ENCODE peak calls at places on chromosomes 6 and 20, in five cellular contexts. J is PC-3, S is NB4, Y is fibroblast of lung, D is Panc1. A is an unnamed sample.

GRCh38 chr20:44309763-44310663 is 989 bp downstream of the FITM2 start:
- DNase-seq in J (peak; percentile 70), S (peak; percentile 30), Y (peak; percentile 84), D (no peak), A (peak; percentile 74)

GRCh38 chr6:84284428-84285033 is 57.1 kb upstream of the CEP162 start:
- DNase-seq in J (peak; percentile 35), S (peak; percentile 37), Y (peak; percentile 27), D (no peak), A (peak; percentile 24)

GRCh38 chr6:77373955-77374354 is 89.3 kb downstream of the HTR1B start:
- DNase-seq in J (no peak), S (no peak), Y (no peak), D (no peak), A (no peak)

GRCh38 chr6:116385462-116385807 is 14.7 kb downstream of the DSE start:
- DNase-seq in J (peak; percentile 69), S (no peak), Y (no peak), D (no peak), A (peak; percentile 68)

GRCh38 chr20:46520976-46521579 is 7.7 kb upstream of the ZNF334 start:
- DNase-seq in J (peak; percentile 78), S (peak; percentile 80), Y (peak; percentile 65), D (peak; percentile 20), A (peak; percentile 76)

GRCh38 chr20:8909596-8909995 is 159.3 kb upstream of the PLCB4 start:
- DNase-seq in J (no peak), S (no peak), Y (no peak), D (no peak), A (peak; percentile 48)

GRCh38 chr20:47271216-47271615 is 85.3 kb downstream of the ZMYND8 start:
- DNase-seq in J (no peak), S (no peak), Y (no peak), D (no peak), A (no peak)

GRCh38 chr6:166588691-166589333 is 2.3 kb upstream of the RAMACL start:
- DNase-seq in J (no peak), S (peak; percentile 88), Y (no peak), D (no peak), A (peak; percentile 18)

GRCh38 chr20:49431345-49431744 is 51.1 kb downstream of the KCNB1 start:
- DNase-seq in J (no peak), S (peak; percentile 21), Y (no peak), D (no peak), A (no peak)

GRCh38 chr20:431012-431904 is 23.2 kb downstream of the RBCK1 start:
- DNase-seq in J (peak; percentile 91), S (peak; percentile 86), Y (peak; percentile 77), D (peak; percentile 58), A (peak; percentile 64)

GRCh38 chr20:53736122-53736756 is 142.6 kb upstream of the ZNF217 start:
- DNase-seq in J (peak; percentile 41), S (no peak), Y (no peak), D (no peak), A (no peak)

GRCh38 chr6:52590634-52590985 is 13.8 kb upstream of the TRAM2 start:
- DNase-seq in J (no peak), S (no peak), Y (peak; percentile 71), D (no peak), A (peak; percentile 86)

GRCh38 chr6:43608783-43609182 is 20.3 kb downstream of the GTPBP2 start:
- DNase-seq in J (no peak), S (no peak), Y (no peak), D (no peak), A (no peak)

GRCh38 chr6:121652726-121653623 is 217.5 kb downstream of the GJA1 start:
- DNase-seq in J (peak; percentile 69), S (peak; percentile 91), Y (peak; percentile 92), D (peak; percentile 82), A (peak; percentile 88)

GRCh38 chr6:31822038-31822821 is 5.3 kb upstream of the HSPA1B start:
- DNase-seq in J (peak; percentile 92), S (peak; percentile 90), Y (peak; percentile 92), D (no peak), A (peak; percentile 90)

GRCh38 chr6:123434186-123434585 is 202.6 kb downstream of the TRDN start:
- DNase-seq in J (no peak), S (no peak), Y (no peak), D (no peak), A (no peak)

GRCh38 chr20:35093245-35093884 is 758 bp upstream of the TRPC4AP start:
- DNase-seq in J (peak; percentile 59), S (peak; percentile 89), Y (peak; percentile 71), D (peak; percentile 67), A (peak; percentile 74)

GRCh38 chr6:45923831-45924391 is 91.7 kb downstream of the CLIC5 start:
- DNase-seq in J (peak; percentile 74), S (no peak), Y (peak; percentile 74), D (no peak), A (peak; percentile 70)

GRCh38 chr6:143857651-143858050 is 6.6 kb upstream of the ZC2HC1B start:
- DNase-seq in J (no peak), S (no peak), Y (no peak), D (no peak), A (no peak)

GRCh38 chr6:28585335-28585734 is 59.7 kb downstream of the GPX5 start:
- DNase-seq in J (peak; percentile 76), S (peak; percentile 22), Y (peak; percentile 61), D (no peak), A (peak; percentile 47)

GRCh38 chr6:156167289-156168076 is 609.7 kb upstream of the ARID1B start:
- DNase-seq in J (no peak), S (no peak), Y (peak; percentile 57), D (no peak), A (peak; percentile 6)

GRCh38 chr6:6684365-6684833 is 95.9 kb downstream of the LY86 start:
- DNase-seq in J (no peak), S (peak; percentile 11), Y (no peak), D (no peak), A (no peak)

GRCh38 chr6:163122365-163122764 is 292.2 kb upstream of the QKI start:
- DNase-seq in J (no peak), S (peak; percentile 67), Y (no peak), D (no peak), A (no peak)

DNA sequence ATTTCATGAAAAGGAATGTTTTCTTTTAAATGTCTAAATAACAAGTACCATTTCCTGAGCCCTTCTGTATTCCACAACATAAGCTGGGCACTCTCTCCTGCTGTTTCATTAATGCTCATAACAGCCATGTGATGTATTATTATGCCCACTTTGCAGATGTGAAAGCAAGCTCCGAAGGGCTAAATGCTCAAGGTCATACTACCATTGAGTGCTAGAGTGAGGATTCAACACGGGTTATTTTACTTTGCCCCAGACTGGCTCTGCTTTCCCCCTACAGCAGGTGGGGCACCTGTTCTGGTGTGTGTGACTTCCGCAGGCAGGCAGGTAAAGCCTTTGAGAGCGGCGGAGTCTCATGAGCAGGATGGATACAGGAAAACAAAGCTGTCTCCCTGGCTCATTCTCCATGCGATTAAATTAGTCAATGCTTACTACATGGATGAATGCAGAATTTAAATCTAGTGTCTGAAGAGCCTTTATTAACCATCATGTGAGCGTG is 30.3 kb downstream of the CNKSR3 start:
- DNase-seq in J (no peak), S (no peak), Y (no peak), D (no peak), A (no peak)
- H3K4me3 ChIP-seq in J (no peak overlapping the region), S (no peak overlapping the region), Y (peak overlapping the region; percentile 15), D (no peak overlapping the region), A (peak overlapping the region; percentile 46)

GRCh38 chr20:38242848-38243449 is 17.6 kb downstream of the KIAA1755 start:
- DNase-seq in J (peak; percentile 50), S (peak; percentile 72), Y (no peak), D (no peak), A (no peak)
- TF ChIP-seq CTCF in J (peak; percentile 86), S (peak; percentile 91), Y (peak; percentile 60), D (no peak), A (peak; percentile 33)

DNA sequence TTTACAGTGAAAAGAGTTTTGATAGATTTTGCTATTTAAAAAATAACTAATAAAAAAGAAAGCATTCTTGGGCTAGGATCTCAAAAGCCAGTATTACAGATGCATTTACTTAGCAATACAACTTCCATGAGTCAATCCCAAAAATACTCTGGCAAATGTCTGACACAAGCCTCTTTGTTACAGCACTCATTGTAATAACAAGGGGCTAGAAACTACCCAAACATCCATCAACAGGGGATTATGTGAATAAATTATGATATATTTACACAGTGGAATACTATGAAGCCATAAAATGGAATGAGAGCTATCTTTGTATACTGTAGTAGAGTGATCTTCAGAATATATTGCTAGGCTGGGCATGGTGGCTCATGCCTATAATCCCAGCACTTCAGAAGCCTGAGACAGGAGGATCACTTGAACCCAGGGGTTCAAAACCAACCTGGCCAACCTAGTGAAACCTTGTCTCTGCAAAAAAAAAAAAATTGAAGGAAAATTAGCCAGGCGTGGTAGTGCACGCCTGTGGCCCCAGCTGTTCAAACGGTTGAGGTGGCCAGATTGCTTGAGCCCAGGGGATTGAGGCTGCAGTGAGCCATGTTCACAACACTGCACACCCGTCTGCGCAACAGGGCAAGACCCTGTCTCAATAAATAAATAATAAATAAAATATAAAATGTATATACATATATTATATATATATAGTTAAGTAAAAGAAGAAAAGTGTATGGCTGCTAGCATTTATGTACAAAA is 34.7 kb upstream of the TOP1 start:
- DNase-seq in J (peak; percentile 28), S (no peak), Y (no peak), D (no peak), A (no peak)
- H3K4me3 ChIP-seq in J (no peak overlapping the region), S (no peak overlapping the region), Y (no peak overlapping the region), D (no peak overlapping the region), A (no peak overlapping the region)

DNA sequence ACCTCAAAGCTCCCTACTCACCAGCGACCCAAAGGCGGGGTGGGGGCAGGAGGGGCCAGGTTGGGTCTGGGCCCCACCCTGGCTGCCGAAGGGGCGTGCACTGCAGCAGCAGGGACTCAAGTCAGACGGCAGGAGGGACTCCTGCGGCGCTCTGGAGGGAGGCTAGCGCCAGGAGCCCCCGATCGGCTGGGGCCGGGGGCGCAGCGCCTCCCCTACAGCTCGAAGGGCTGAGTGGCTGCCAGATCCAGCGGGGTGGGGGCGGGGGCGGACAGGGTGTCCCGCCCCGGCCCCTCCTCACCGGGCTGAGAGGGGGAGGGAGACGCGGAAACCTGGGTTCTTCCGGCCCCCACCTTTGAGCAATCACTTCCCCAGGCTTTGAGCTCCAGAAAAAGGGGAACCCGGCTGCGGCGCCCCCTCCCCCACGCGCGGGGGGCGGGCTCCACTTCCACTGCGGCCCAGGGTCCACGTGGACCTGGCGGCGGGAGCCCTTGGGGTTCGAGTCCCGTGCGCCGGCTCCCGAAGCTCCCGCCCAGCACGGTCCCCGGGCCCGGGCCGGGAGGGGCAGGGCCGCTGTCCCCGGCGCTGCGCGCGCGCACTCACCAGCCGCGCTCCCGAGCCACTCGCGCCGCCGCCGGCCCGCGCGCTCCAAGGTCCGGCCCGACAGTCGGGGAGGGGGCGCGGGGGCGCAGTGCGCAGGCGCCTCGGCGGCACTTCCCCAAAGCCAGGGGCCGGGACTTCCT is at the start of gene RGS19:
- DNase-seq in J (peak; percentile 86), S (peak; percentile 98), Y (peak; percentile 44), D (no peak), A (peak; percentile 62)
- TF ChIP-seq CTCF in J (no peak), S (peak; percentile 4), Y (no peak), D (no peak), A (no peak)

A was measured in foreskin fibroblast.